ENCODE peak calls at places on chromosomes 16 and 17, in nine cellular contexts. I is epithelial cell of esophagus; B is NCI-H774; P is EH; S is OCI-LY7; E is adipocyte; H is activated T-cell treated with anti-CD3 and anti-CD28 coated beads for 24 hours; C is HFFc6; G is activated naive CD4-positive, alpha-beta T cell treated with anti-CD3 and anti-CD28 coated beads, Interleukin-2, amount 10 ng/mL, durations not matched to agents 7 days and 5 days. F is an unnamed sample.

GRCh38 chr16:23466162-23466885 is 13.3 kb upstream of the COG7 start:
- DNase-seq in I (peak), B (no peak), P (peak), S (no peak), E (peak), H (no peak), C (peak), G (no peak), F (no peak)

GRCh38 chr16:86300746-86301480 is 209.4 kb upstream of the FOXF1 start:
- DNase-seq in I (no peak), B (no peak), P (no peak), S (no peak), E (no peak), H (no peak), C (no peak), G (no peak), F (no peak)

GRCh38 chr17:7425756-7426155 is 340 bp downstream of the SPEM2 start:
- DNase-seq in I (no peak), B (no peak), P (no peak), S (no peak), E (no peak), H (no peak), C (no peak), G (no peak), F (no peak)

GRCh38 chr16:13793788-13794461 is 126.0 kb upstream of the ERCC4 start:
- DNase-seq in I (no peak), B (no peak), P (no peak), S (no peak), E (no peak), H (no peak), C (no peak), G (no peak), F (peak)

GRCh38 chr17:74042241-74042640 is 161.2 kb upstream of the RPL38 start:
- DNase-seq in I (no peak), B (no peak), P (no peak), S (no peak), E (no peak), H (no peak), C (no peak), G (no peak), F (no peak)

GRCh38 chr16:80739523-80739922 is 64.9 kb downstream of the CDYL2 start:
- DNase-seq in I (peak), B (no peak), P (no peak), S (no peak), E (no peak), H (no peak), C (no peak), G (no peak), F (no peak)

GRCh38 chr16:76345093-76345735 is 68.0 kb downstream of the CNTNAP4 start:
- DNase-seq in I (peak), B (no peak), P (no peak), S (no peak), E (peak), H (no peak), C (no peak), G (no peak), F (no peak)

GRCh38 chr17:4956493-4957061 is 5.7 kb downstream of the ENO3 start:
- DNase-seq in I (no peak), B (no peak), P (no peak), S (peak), E (no peak), H (no peak), C (no peak), G (peak), F (no peak)

GRCh38 chr17:46841561-46842379 is 9.6 kb upstream of the WNT9B start:
- DNase-seq in I (no peak), B (peak), P (no peak), S (no peak), E (peak), H (no peak), C (no peak), G (peak), F (no peak)

GRCh38 chr17:3852561-3852960 is 6.5 kb upstream of the NCBP3 start:
- DNase-seq in I (no peak), B (no peak), P (no peak), S (no peak), E (no peak), H (no peak), C (no peak), G (no peak), F (no peak)

GRCh38 chr17:69761767-69762321 is 313.2 kb upstream of the KCNJ16 start:
- DNase-seq in I (peak), B (no peak), P (peak), S (no peak), E (peak), H (no peak), C (peak), G (no peak), F (no peak)

GRCh38 chr17:19460695-19461094 is 49.7 kb downstream of the RNF112 start:
- DNase-seq in I (no peak), B (no peak), P (no peak), S (peak), E (no peak), H (no peak), C (no peak), G (no peak), F (no peak)